ENCODE peak calls at places on chromosomes 7 and 10, in seven cellular contexts. One of them, this sample, is unnamed.

GRCh38 chr10:50294582-50294981 is 43.3 kb upstream of the ASAH2 start:
- DNase-seq in heart left ventricle: no peak
- DNase-seq in ascending aorta: no peak
- DNase-seq in IMR-90: no peak
- DNase-seq in left cardiac atrium: no peak
- DNase-seq in T47D: no peak
- DNase-seq in activated CD4-positive, alpha-beta T cell treated with anti-CD3 and anti-CD28 coated beads, Interleukin-2, amount 50 U/mL, for 1 hour: no peak
- DNase-seq in this sample: no peak

GRCh38 chr10:11175823-11176243 is 158.2 kb downstream of the CELF2 start:
- DNase-seq in IMR-90: no peak
- DNase-seq in ascending aorta: no peak
- DNase-seq in left cardiac atrium: no peak
- DNase-seq in heart left ventricle: no peak
- DNase-seq in T47D: no peak
- DNase-seq in activated CD4-positive, alpha-beta T cell treated with anti-CD3 and anti-CD28 coated beads, Interleukin-2, amount 50 U/mL, for 1 hour: no peak
- DNase-seq in this sample: peak

GRCh38 chr7:42880392-42880791 is 31.5 kb downstream of the C7orf25 start:
- DNase-seq in T47D: no peak
- DNase-seq in activated CD4-positive, alpha-beta T cell treated with anti-CD3 and anti-CD28 coated beads, Interleukin-2, amount 50 U/mL, for 1 hour: no peak
- DNase-seq in IMR-90: no peak
- DNase-seq in heart left ventricle: no peak
- DNase-seq in left cardiac atrium: no peak
- DNase-seq in ascending aorta: no peak
- DNase-seq in this sample: no peak

GRCh38 chr7:135980665-135981180 is 3.6 kb upstream of the MTPN start:
- DNase-seq in heart left ventricle: no peak
- DNase-seq in T47D: no peak
- DNase-seq in left cardiac atrium: no peak
- DNase-seq in IMR-90: peak
- DNase-seq in ascending aorta: no peak
- DNase-seq in activated CD4-positive, alpha-beta T cell treated with anti-CD3 and anti-CD28 coated beads, Interleukin-2, amount 50 U/mL, for 1 hour: peak
- DNase-seq in this sample: peak

GRCh38 chr10:117541405-117541908 is 1.1 kb upstream of the EMX2 start:
- DNase-seq in T47D: no peak
- DNase-seq in activated CD4-positive, alpha-beta T cell treated with anti-CD3 and anti-CD28 coated beads, Interleukin-2, amount 50 U/mL, for 1 hour: no peak
- DNase-seq in IMR-90: no peak
- DNase-seq in ascending aorta: no peak
- DNase-seq in left cardiac atrium: no peak
- DNase-seq in heart left ventricle: no peak
- DNase-seq in this sample: peak

GRCh38 chr10:70378122-70378521 is 4.3 kb downstream of the LRRC20 start:
- DNase-seq in left cardiac atrium: no peak
- DNase-seq in T47D: peak
- DNase-seq in IMR-90: peak
- DNase-seq in ascending aorta: no peak
- DNase-seq in heart left ventricle: no peak
- DNase-seq in activated CD4-positive, alpha-beta T cell treated with anti-CD3 and anti-CD28 coated beads, Interleukin-2, amount 50 U/mL, for 1 hour: no peak
- DNase-seq in this sample: no peak

GRCh38 chr7:3592438-3593134 is 291.5 kb downstream of the SDK1 start:
- DNase-seq in left cardiac atrium: no peak
- DNase-seq in ascending aorta: no peak
- DNase-seq in IMR-90: peak
- DNase-seq in T47D: no peak
- DNase-seq in activated CD4-positive, alpha-beta T cell treated with anti-CD3 and anti-CD28 coated beads, Interleukin-2, amount 50 U/mL, for 1 hour: no peak
- DNase-seq in heart left ventricle: no peak
- DNase-seq in this sample: no peak

GRCh38 chr7:57384380-57384779 is 65.6 kb upstream of the ZNF716 start:
- DNase-seq in heart left ventricle: no peak
- DNase-seq in T47D: no peak
- DNase-seq in activated CD4-positive, alpha-beta T cell treated with anti-CD3 and anti-CD28 coated beads, Interleukin-2, amount 50 U/mL, for 1 hour: no peak
- DNase-seq in left cardiac atrium: no peak
- DNase-seq in IMR-90: no peak
- DNase-seq in ascending aorta: no peak
- DNase-seq in this sample: no peak

GRCh38 chr10:116866987-116867595 is 17.8 kb downstream of the ENO4 start:
- DNase-seq in left cardiac atrium: no peak
- DNase-seq in ascending aorta: no peak
- DNase-seq in heart left ventricle: no peak
- DNase-seq in IMR-90: peak
- DNase-seq in T47D: no peak
- DNase-seq in activated CD4-positive, alpha-beta T cell treated with anti-CD3 and anti-CD28 coated beads, Interleukin-2, amount 50 U/mL, for 1 hour: no peak
- DNase-seq in this sample: no peak

GRCh38 chr7:127758105-127758504 is 106.1 kb downstream of the SND1 start:
- DNase-seq in left cardiac atrium: no peak
- DNase-seq in ascending aorta: no peak
- DNase-seq in IMR-90: no peak
- DNase-seq in T47D: no peak
- DNase-seq in heart left ventricle: no peak
- DNase-seq in activated CD4-positive, alpha-beta T cell treated with anti-CD3 and anti-CD28 coated beads, Interleukin-2, amount 50 U/mL, for 1 hour: no peak
- DNase-seq in this sample: no peak

GRCh38 chr7:80703272-80703671 is 64.8 kb downstream of the CD36 start:
- DNase-seq in IMR-90: no peak
- DNase-seq in ascending aorta: no peak
- DNase-seq in activated CD4-positive, alpha-beta T cell treated with anti-CD3 and anti-CD28 coated beads, Interleukin-2, amount 50 U/mL, for 1 hour: no peak
- DNase-seq in left cardiac atrium: no peak
- DNase-seq in heart left ventricle: no peak
- DNase-seq in T47D: no peak
- DNase-seq in this sample: no peak

GRCh38 chr10:33808475-33808874 is 474.0 kb upstream of the NRP1 start:
- DNase-seq in IMR-90: peak
- DNase-seq in heart left ventricle: no peak
- DNase-seq in activated CD4-positive, alpha-beta T cell treated with anti-CD3 and anti-CD28 coated beads, Interleukin-2, amount 50 U/mL, for 1 hour: no peak
- DNase-seq in T47D: no peak
- DNase-seq in left cardiac atrium: no peak
- DNase-seq in ascending aorta: no peak
- DNase-seq in this sample: no peak

GRCh38 chr7:91193141-91193540 is 71.1 kb upstream of the FZD1 start:
- DNase-seq in ascending aorta: no peak
- DNase-seq in IMR-90: peak
- DNase-seq in heart left ventricle: no peak
- DNase-seq in left cardiac atrium: no peak
- DNase-seq in activated CD4-positive, alpha-beta T cell treated with anti-CD3 and anti-CD28 coated beads, Interleukin-2, amount 50 U/mL, for 1 hour: no peak
- DNase-seq in T47D: no peak
- DNase-seq in this sample: no peak

GRCh38 chr10:31804416-31804815 is 124.2 kb downstream of the ARHGAP12 start:
- DNase-seq in IMR-90: no peak
- DNase-seq in ascending aorta: no peak
- DNase-seq in heart left ventricle: no peak
- DNase-seq in left cardiac atrium: no peak
- DNase-seq in T47D: no peak
- DNase-seq in activated CD4-positive, alpha-beta T cell treated with anti-CD3 and anti-CD28 coated beads, Interleukin-2, amount 50 U/mL, for 1 hour: no peak
- DNase-seq in this sample: no peak

GRCh38 chr10:93088466-93088865 is 14.8 kb downstream of the CYP26A1 start:
- DNase-seq in heart left ventricle: no peak
- DNase-seq in IMR-90: no peak
- DNase-seq in activated CD4-positive, alpha-beta T cell treated with anti-CD3 and anti-CD28 coated beads, Interleukin-2, amount 50 U/mL, for 1 hour: no peak
- DNase-seq in left cardiac atrium: no peak
- DNase-seq in ascending aorta: no peak
- DNase-seq in T47D: no peak
- DNase-seq in this sample: no peak

GRCh38 chr7:132575336-132575986 is 809 bp downstream of the PLXNA4 start:
- DNase-seq in activated CD4-positive, alpha-beta T cell treated with anti-CD3 and anti-CD28 coated beads, Interleukin-2, amount 50 U/mL, for 1 hour: no peak
- DNase-seq in T47D: no peak
- DNase-seq in heart left ventricle: peak
- DNase-seq in ascending aorta: peak
- DNase-seq in left cardiac atrium: peak
- DNase-seq in IMR-90: peak
- DNase-seq in this sample: peak

GRCh38 chr7:27175005-27175625 is 995 bp upstream of the HOXA10 start:
- DNase-seq in left cardiac atrium: no peak
- DNase-seq in ascending aorta: peak
- DNase-seq in T47D: peak
- DNase-seq in IMR-90: no peak
- DNase-seq in heart left ventricle: no peak
- DNase-seq in activated CD4-positive, alpha-beta T cell treated with anti-CD3 and anti-CD28 coated beads, Interleukin-2, amount 50 U/mL, for 1 hour: no peak
- DNase-seq in this sample: no peak

GRCh38 chr7:42162560-42163325 is 74.3 kb downstream of the GLI3 start:
- DNase-seq in IMR-90: no peak
- DNase-seq in left cardiac atrium: no peak
- DNase-seq in heart left ventricle: no peak
- DNase-seq in activated CD4-positive, alpha-beta T cell treated with anti-CD3 and anti-CD28 coated beads, Interleukin-2, amount 50 U/mL, for 1 hour: no peak
- DNase-seq in T47D: no peak
- DNase-seq in ascending aorta: no peak
- DNase-seq in this sample: no peak

GRCh38 chr10:69232736-69233135 is 12.6 kb downstream of the HKDC1 start:
- DNase-seq in T47D: no peak
- DNase-seq in heart left ventricle: no peak
- DNase-seq in ascending aorta: no peak
- DNase-seq in activated CD4-positive, alpha-beta T cell treated with anti-CD3 and anti-CD28 coated beads, Interleukin-2, amount 50 U/mL, for 1 hour: peak
- DNase-seq in IMR-90: no peak
- DNase-seq in left cardiac atrium: no peak
- DNase-seq in this sample: no peak

GRCh38 chr7:778271-778967 is 51.3 kb upstream of the PRKAR1B start:
- DNase-seq in T47D: no peak
- DNase-seq in ascending aorta: no peak
- DNase-seq in left cardiac atrium: no peak
- DNase-seq in activated CD4-positive, alpha-beta T cell treated with anti-CD3 and anti-CD28 coated beads, Interleukin-2, amount 50 U/mL, for 1 hour: no peak
- DNase-seq in IMR-90: peak
- DNase-seq in heart left ventricle: no peak
- DNase-seq in this sample: no peak

GRCh38 chr10:110657968-110658691 is 14.0 kb downstream of the RBM20 start:
- DNase-seq in left cardiac atrium: no peak
- DNase-seq in ascending aorta: no peak
- DNase-seq in heart left ventricle: no peak
- DNase-seq in T47D: no peak
- DNase-seq in IMR-90: no peak
- DNase-seq in activated CD4-positive, alpha-beta T cell treated with anti-CD3 and anti-CD28 coated beads, Interleukin-2, amount 50 U/mL, for 1 hour: no peak
- DNase-seq in this sample: no peak

GRCh38 chr7:122584852-122585251 is 114.1 kb downstream of the RNF133 start:
- DNase-seq in left cardiac atrium: no peak
- DNase-seq in activated CD4-positive, alpha-beta T cell treated with anti-CD3 and anti-CD28 coated beads, Interleukin-2, amount 50 U/mL, for 1 hour: no peak
- DNase-seq in T47D: no peak
- DNase-seq in heart left ventricle: no peak
- DNase-seq in ascending aorta: no peak
- DNase-seq in IMR-90: no peak
- DNase-seq in this sample: no peak

GRCh38 chr7:104642551-104642950 is 314.1 kb downstream of the LHFPL3 start:
- DNase-seq in heart left ventricle: no peak
- DNase-seq in T47D: no peak
- DNase-seq in activated CD4-positive, alpha-beta T cell treated with anti-CD3 and anti-CD28 coated beads, Interleukin-2, amount 50 U/mL, for 1 hour: no peak
- DNase-seq in ascending aorta: no peak
- DNase-seq in left cardiac atrium: no peak
- DNase-seq in IMR-90: no peak
- DNase-seq in this sample: no peak

GRCh38 chr7:152709307-152710133 is 33.6 kb upstream of the XRCC2 start:
- DNase-seq in ascending aorta: no peak
- DNase-seq in T47D: no peak
- DNase-seq in heart left ventricle: no peak
- DNase-seq in left cardiac atrium: no peak
- DNase-seq in activated CD4-positive, alpha-beta T cell treated with anti-CD3 and anti-CD28 coated beads, Interleukin-2, amount 50 U/mL, for 1 hour: no peak
- DNase-seq in IMR-90: peak
- DNase-seq in this sample: no peak

GRCh38 chr7:51350195-51350896 is 33.7 kb upstream of the COBL start:
- DNase-seq in T47D: peak
- DNase-seq in left cardiac atrium: no peak
- DNase-seq in ascending aorta: no peak
- DNase-seq in IMR-90: no peak
- DNase-seq in heart left ventricle: no peak
- DNase-seq in activated CD4-positive, alpha-beta T cell treated with anti-CD3 and anti-CD28 coated beads, Interleukin-2, amount 50 U/mL, for 1 hour: no peak
- DNase-seq in this sample: no peak

GRCh38 chr10:12018438-12019342 is 23.9 kb downstream of the UPF2 start:
- DNase-seq in IMR-90: peak
- DNase-seq in left cardiac atrium: no peak
- DNase-seq in activated CD4-positive, alpha-beta T cell treated with anti-CD3 and anti-CD28 coated beads, Interleukin-2, amount 50 U/mL, for 1 hour: no peak
- DNase-seq in ascending aorta: no peak
- DNase-seq in heart left ventricle: no peak
- DNase-seq in T47D: no peak
- DNase-seq in this sample: no peak